ENCODE peak calls at places on chromosomes 6 and 20, in five cellular contexts. R is RWPE1, F is caudate nucleus, K is GM23248, V is heart right ventricle. A is an unnamed sample.

GRCh38 chr6:170094686-170095272 is 196.1 kb downstream of the DLL1 start:
- DNase-seq in F (no peak), K (no peak), V (no peak), R (no peak), A (no peak)

GRCh38 chr6:51429042-51429712 is 610.5 kb downstream of the TFAP2B start:
- DNase-seq in R (no peak), V (no peak), F (no peak), K (no peak), A (no peak)

GRCh38 chr20:10605547-10606195 is 68.1 kb downstream of the JAG1 start:
- DNase-seq in V (no peak), K (no peak), F (no peak), R (no peak), A (no peak)

GRCh38 chr6:95847061-95847460 is 168.7 kb upstream of the FUT9 start:
- DNase-seq in K (no peak), V (no peak), R (no peak), F (no peak), A (no peak)

GRCh38 chr6:17280552-17281090 is 540 bp upstream of the RBM24 start:
- DNase-seq in F (no peak), R (no peak), K (peak; percentile 61), V (peak; percentile 61), A (no peak)

GRCh38 chr20:54345301-54345724 is 130.1 kb upstream of the DOK5 start:
- DNase-seq in F (no peak), K (peak; percentile 90), R (peak; percentile 75), V (no peak), A (peak; percentile 59)

GRCh38 chr20:1503564-1504227 is 12.5 kb upstream of the SIRPB2 start:
- DNase-seq in K (peak; percentile 95), V (peak; percentile 76), F (peak; percentile 56), R (peak; percentile 86), A (peak; percentile 75)

GRCh38 chr6:144683216-144684070 is 398.3 kb downstream of the UTRN start:
- DNase-seq in F (peak; percentile 11), R (no peak), V (no peak), K (peak; percentile 51), A (no peak)

GRCh38 chr6:138372711-138373463 is 4.8 kb upstream of the SMIM28 start:
- DNase-seq in R (peak; percentile 36), K (peak; percentile 24), V (no peak), F (no peak), A (no peak)

GRCh38 chr6:37965964-37966676 is 146.6 kb downstream of the ZFAND3 start:
- DNase-seq in F (no peak), V (no peak), R (peak; percentile 60), K (peak; percentile 74), A (no peak)

GRCh38 chr20:4944518-4944917 is 56.8 kb downstream of the SLC23A2 start:
- DNase-seq in V (no peak), K (peak; percentile 83), F (no peak), R (no peak), A (no peak)

GRCh38 chr6:22343864-22344263 is 47.0 kb upstream of the PRL start:
- DNase-seq in F (no peak), R (no peak), V (no peak), K (no peak), A (no peak)

GRCh38 chr6:46042355-46042999 is 26.8 kb upstream of the CLIC5 start:
- DNase-seq in R (peak; percentile 36), K (peak; percentile 62), F (no peak), V (peak; percentile 36), A (no peak)

GRCh38 chr6:70353343-70353913 is 50.5 kb upstream of the COL9A1 start:
- DNase-seq in K (no peak), V (no peak), R (no peak), F (no peak), A (no peak)

GRCh38 chr6:167754691-167755090 is 72.0 kb upstream of the AFDN start:
- DNase-seq in K (no peak), V (no peak), R (no peak), F (no peak), A (no peak)

GRCh38 chr6:117352466-117353081 is 73.2 kb downstream of the ROS1 start:
- DNase-seq in R (peak; percentile 36), K (peak; percentile 43), V (no peak), F (no peak), A (no peak)

GRCh38 chr6:132931937-132932336 is 117.6 kb downstream of the RPS12 start:
- DNase-seq in F (no peak), R (no peak), K (peak; percentile 92), V (no peak), A (no peak)

GRCh38 chr6:142958343-142958742 is 13.4 kb upstream of the HIVEP2 start:
- DNase-seq in K (no peak), R (no peak), V (peak; percentile 16), F (no peak), A (no peak)

GRCh38 chr20:53030061-53030460 is 57.9 kb downstream of the TSHZ2 start:
- DNase-seq in V (no peak), K (no peak), R (no peak), F (no peak), A (no peak)

GRCh38 chr20:34083781-34084180 is 28.3 kb downstream of the EIF2S2 start:
- DNase-seq in K (no peak), F (no peak), V (no peak), R (no peak), A (no peak)

GRCh38 chr6:36906539-36906938 is 20.8 kb downstream of the C6orf89 start:
- DNase-seq in F (peak; percentile 20), K (no peak), R (no peak), V (peak; percentile 77), A (no peak)

GRCh38 chr20:17652411-17652810 is 29.6 kb downstream of the RRBP1 start:
- DNase-seq in K (no peak), V (no peak), R (no peak), F (no peak), A (no peak)

GRCh38 chr6:21791596-21791995 is 198.0 kb downstream of the SOX4 start:
- DNase-seq in R (no peak), V (no peak), F (no peak), K (no peak), A (no peak)

GRCh38 chr20:10707070-10707469 is 33.3 kb upstream of the JAG1 start:
- DNase-seq in R (no peak), K (no peak), F (no peak), V (no peak), A (no peak)

GRCh38 chr6:104952911-104953409 is 3.9 kb upstream of the LIN28B start:
- DNase-seq in F (no peak), R (no peak), V (no peak), K (no peak), A (no peak)

GRCh38 chr20:50258790-50259483 is 68.3 kb downstream of the CEBPB start:
- DNase-seq in F (no peak), R (no peak), K (no peak), V (no peak), A (no peak)

GRCh38 chr20:13220857-13221297 is at the start of gene ISM1:
- DNase-seq in F (no peak), K (peak; percentile 47), V (no peak), R (peak; percentile 20), A (no peak)

DNA sequence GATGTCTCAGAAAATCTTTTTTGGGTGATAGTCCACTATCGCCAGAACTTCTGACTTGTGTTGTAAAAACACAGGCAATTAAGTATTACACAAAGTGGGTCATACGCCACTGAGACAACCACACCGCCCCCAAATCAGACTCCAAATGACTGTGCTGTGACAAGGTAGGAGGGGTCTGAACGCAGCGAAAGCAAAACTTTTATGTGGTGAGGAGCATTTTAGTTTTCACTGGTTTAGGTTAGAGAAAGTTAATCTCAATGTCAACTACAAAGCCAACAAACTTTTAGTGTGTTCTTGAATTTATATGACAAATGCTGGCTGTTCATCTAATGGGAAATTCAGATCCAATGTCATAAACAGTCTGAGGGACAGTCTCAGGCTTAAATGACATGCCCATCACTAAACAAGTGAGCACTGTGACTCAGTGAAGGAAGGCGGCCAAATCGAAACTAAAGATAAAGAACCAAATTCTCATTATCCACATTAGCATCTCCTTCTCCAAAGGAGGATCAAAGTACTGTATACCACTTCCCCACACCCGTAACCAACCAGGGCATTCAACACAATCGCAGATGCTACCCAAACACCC is 186.7 kb downstream of the GJA10 start:
- DNase-seq in V (no peak), K (no peak), R (no peak), F (no peak), A (no peak)
- H3K27ac ChIP-seq in V (no peak overlapping the region), K (no peak overlapping the region), R (no peak overlapping the region), F (no peak overlapping the region), A (no peak overlapping the region)

DNA sequence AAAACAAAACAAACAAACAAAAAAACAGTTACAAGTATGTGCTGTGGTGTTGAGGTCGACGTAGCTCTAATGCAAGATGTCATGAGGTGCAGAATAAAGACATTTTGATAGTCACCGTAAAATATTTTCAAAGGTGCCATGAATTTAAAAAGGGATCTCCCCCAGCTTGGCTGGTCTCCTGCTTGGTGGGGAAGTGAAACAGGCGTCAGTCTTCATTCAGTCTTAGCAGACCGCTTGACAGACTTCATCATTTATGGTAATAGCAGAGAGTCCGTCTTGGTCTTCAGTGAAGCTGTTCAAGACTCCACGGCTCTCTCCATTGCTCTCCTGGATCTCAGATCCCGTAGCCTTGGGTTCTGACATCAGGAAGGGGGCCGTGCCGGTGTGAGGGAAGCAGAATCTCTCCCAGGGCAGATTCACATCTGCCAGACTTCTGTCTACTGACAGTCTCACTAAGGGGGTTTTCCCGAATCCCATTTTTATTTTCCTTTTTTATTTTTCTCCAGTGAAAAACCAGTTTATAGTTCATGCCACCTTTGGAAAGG is 1.6 kb downstream of the SLC24A3 start:
- DNase-seq in K (no peak), R (no peak), F (no peak), V (no peak), A (no peak)
- H3K27ac ChIP-seq in K (no peak overlapping the region), R (no peak overlapping the region), F (no peak overlapping the region), V (no peak overlapping the region), A (no peak overlapping the region)

DNA sequence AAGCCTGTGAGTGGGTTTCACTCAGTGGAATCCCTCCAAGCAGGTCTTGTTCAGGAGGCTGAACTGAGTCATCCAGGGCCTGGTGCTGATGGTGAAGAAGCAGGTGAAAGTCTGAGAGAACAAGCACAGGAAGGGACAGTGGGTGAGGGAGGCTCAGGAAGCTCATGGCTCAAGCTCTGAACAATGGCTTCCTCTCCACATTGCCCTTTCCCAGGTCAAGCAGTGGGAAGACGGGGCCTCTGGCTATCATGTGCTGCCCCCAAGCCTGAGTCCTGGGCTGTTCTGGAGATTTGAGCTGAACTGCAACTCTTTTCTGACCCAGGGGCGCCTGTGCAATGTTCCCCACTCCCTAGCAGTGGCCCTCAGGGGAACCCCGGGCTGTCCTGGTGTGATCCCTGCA is 3.4 kb downstream of the CST9L start:
- DNase-seq in F (no peak), V (no peak), K (no peak), R (no peak), A (no peak)
- H3K27ac ChIP-seq in F (no peak overlapping the region), V (no peak overlapping the region), K (no peak overlapping the region), R (no peak overlapping the region), A (no peak overlapping the region)

GRCh38 chr20:3813758-3814581 is 6.4 kb upstream of the AP5S1 start:
- DNase-seq in K (no peak), F (no peak), V (no peak), R (no peak), A (no peak)
- H3K27ac ChIP-seq in K (no peak overlapping the region), F (no peak overlapping the region), V (peak overlapping the region; percentile 95), R (peak overlapping the region; percentile 100), A (peak overlapping the region; percentile 47)

A was measured in AG04450.